ENCODE peak calls at places on chromosome 3, in six cellular contexts. One of them, this sample, is unnamed.

GRCh38 chr3:185733980-185734724 is 90.7 kb downstream of the IGF2BP2 start:
- DNase-seq in ovary: peak
- DNase-seq in body of pancreas: peak
- DNase-seq in choroid plexus epithelial cell: peak
- DNase-seq in adrenal gland: peak
- DNase-seq in psoas muscle: no peak
- DNase-seq in this sample: no peak

GRCh38 chr3:32510075-32510724 is 7.5 kb upstream of the CMTM6 start:
- DNase-seq in psoas muscle: peak
- DNase-seq in choroid plexus epithelial cell: peak
- DNase-seq in body of pancreas: peak
- DNase-seq in adrenal gland: peak
- DNase-seq in ovary: peak
- DNase-seq in this sample: no peak

GRCh38 chr3:47578691-47579632 is at the start of gene CSPG5:
- DNase-seq in body of pancreas: peak
- DNase-seq in adrenal gland: no peak
- DNase-seq in psoas muscle: peak
- DNase-seq in ovary: no peak
- DNase-seq in choroid plexus epithelial cell: no peak
- DNase-seq in this sample: no peak

GRCh38 chr3:134239538-134239937 is 11.1 kb downstream of the RYK start:
- DNase-seq in body of pancreas: no peak
- DNase-seq in psoas muscle: no peak
- DNase-seq in adrenal gland: no peak
- DNase-seq in choroid plexus epithelial cell: no peak
- DNase-seq in ovary: no peak
- DNase-seq in this sample: peak

GRCh38 chr3:12938258-12938711 is 96.9 kb upstream of the RPL32 start:
- DNase-seq in body of pancreas: no peak
- DNase-seq in adrenal gland: no peak
- DNase-seq in psoas muscle: no peak
- DNase-seq in choroid plexus epithelial cell: peak
- DNase-seq in ovary: peak
- DNase-seq in this sample: no peak

GRCh38 chr3:77041156-77041696 is 1.3 kb downstream of the ROBO2 start:
- DNase-seq in ovary: peak
- DNase-seq in psoas muscle: no peak
- DNase-seq in adrenal gland: no peak
- DNase-seq in choroid plexus epithelial cell: no peak
- DNase-seq in body of pancreas: no peak
- DNase-seq in this sample: no peak

GRCh38 chr3:59247402-59247841 is 197.6 kb upstream of the CFAP20DC start:
- DNase-seq in choroid plexus epithelial cell: no peak
- DNase-seq in body of pancreas: no peak
- DNase-seq in adrenal gland: no peak
- DNase-seq in psoas muscle: no peak
- DNase-seq in ovary: no peak
- DNase-seq in this sample: peak

GRCh38 chr3:134406331-134407246 is 32.3 kb upstream of the AMOTL2 start:
- DNase-seq in choroid plexus epithelial cell: no peak
- DNase-seq in psoas muscle: peak
- DNase-seq in adrenal gland: no peak
- DNase-seq in ovary: peak
- DNase-seq in body of pancreas: peak
- DNase-seq in this sample: no peak

GRCh38 chr3:47781326-47781684 is 388 bp downstream of the SMARCC1 start:
- DNase-seq in ovary: peak
- DNase-seq in body of pancreas: peak
- DNase-seq in adrenal gland: peak
- DNase-seq in choroid plexus epithelial cell: no peak
- DNase-seq in psoas muscle: peak
- DNase-seq in this sample: peak

GRCh38 chr3:185781759-185782158 is 43.1 kb downstream of the IGF2BP2 start:
- DNase-seq in ovary: no peak
- DNase-seq in psoas muscle: no peak
- DNase-seq in choroid plexus epithelial cell: peak
- DNase-seq in body of pancreas: no peak
- DNase-seq in adrenal gland: no peak
- DNase-seq in this sample: no peak

GRCh38 chr3:157585386-157585785 is 82.2 kb upstream of the VEPH1 start:
- DNase-seq in psoas muscle: no peak
- DNase-seq in body of pancreas: no peak
- DNase-seq in choroid plexus epithelial cell: no peak
- DNase-seq in adrenal gland: no peak
- DNase-seq in ovary: no peak
- DNase-seq in this sample: no peak

GRCh38 chr3:104397713-104398112 is 969.0 kb upstream of the ALCAM start:
- DNase-seq in choroid plexus epithelial cell: no peak
- DNase-seq in adrenal gland: no peak
- DNase-seq in psoas muscle: no peak
- DNase-seq in body of pancreas: no peak
- DNase-seq in ovary: no peak
- DNase-seq in this sample: no peak

GRCh38 chr3:104396974-104397669 is 969.6 kb upstream of the ALCAM start:
- DNase-seq in ovary: no peak
- DNase-seq in choroid plexus epithelial cell: peak
- DNase-seq in adrenal gland: no peak
- DNase-seq in body of pancreas: no peak
- DNase-seq in psoas muscle: no peak
- DNase-seq in this sample: no peak

GRCh38 chr3:104388624-104389023 is 978.1 kb upstream of the ALCAM start:
- DNase-seq in ovary: no peak
- DNase-seq in choroid plexus epithelial cell: peak
- DNase-seq in psoas muscle: no peak
- DNase-seq in body of pancreas: no peak
- DNase-seq in adrenal gland: no peak
- DNase-seq in this sample: no peak

DNA sequence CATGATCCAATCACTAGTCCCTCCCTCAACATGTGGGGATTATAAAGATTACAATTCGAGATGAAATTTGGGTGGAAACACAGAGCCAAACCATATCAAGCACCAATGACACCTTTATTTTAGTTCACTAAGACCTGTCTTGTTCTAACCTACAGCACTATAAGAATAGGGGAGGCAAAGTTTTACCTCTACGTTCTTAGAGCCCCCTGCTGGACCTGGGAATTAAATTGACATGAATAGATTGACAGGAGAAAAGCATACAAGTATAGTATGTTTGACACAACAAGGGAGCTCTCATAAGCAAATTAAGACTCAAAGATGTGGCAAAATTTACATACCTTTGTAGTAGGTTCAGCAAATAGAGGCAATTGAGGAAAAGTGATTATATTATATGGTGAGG is 974.4 kb upstream of the ALCAM start:
- DNase-seq in psoas muscle: no peak
- DNase-seq in adrenal gland: no peak
- DNase-seq in ovary: no peak
- DNase-seq in choroid plexus epithelial cell: peak
- DNase-seq in body of pancreas: no peak
- DNase-seq in this sample: no peak
- TF ChIP-seq CTCF in psoas muscle: no peak
- TF ChIP-seq CTCF in adrenal gland: no peak
- TF ChIP-seq CTCF in ovary: no peak
- TF ChIP-seq CTCF in choroid plexus epithelial cell: peak
- TF ChIP-seq CTCF in body of pancreas: no peak
- TF ChIP-seq CTCF in this sample: no peak

DNA sequence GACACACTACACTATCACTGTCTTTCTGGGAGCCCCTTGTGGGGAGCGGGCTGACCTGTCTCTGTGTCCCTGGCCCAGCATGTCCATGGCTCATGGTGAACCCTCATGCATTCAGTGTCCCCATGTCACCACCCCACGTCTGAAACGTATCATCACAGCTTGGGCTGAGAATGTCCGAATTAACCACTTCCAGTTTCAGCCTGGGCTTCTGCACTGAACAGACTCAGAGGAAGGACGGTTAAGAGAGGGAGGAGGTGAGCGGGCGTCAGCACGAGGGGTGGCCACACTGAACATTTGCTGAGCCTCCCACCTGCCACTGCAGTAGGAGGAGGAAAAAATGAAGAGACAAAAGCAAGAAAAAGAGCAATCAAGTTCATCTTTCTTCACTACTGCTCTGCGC is 30.5 kb downstream of the ATP2B2 start:
- DNase-seq in choroid plexus epithelial cell: no peak
- DNase-seq in adrenal gland: no peak
- DNase-seq in ovary: no peak
- DNase-seq in psoas muscle: no peak
- DNase-seq in body of pancreas: no peak
- DNase-seq in this sample: no peak
- TF ChIP-seq CTCF in choroid plexus epithelial cell: no peak
- TF ChIP-seq CTCF in adrenal gland: no peak
- TF ChIP-seq CTCF in ovary: no peak
- TF ChIP-seq CTCF in psoas muscle: no peak
- TF ChIP-seq CTCF in body of pancreas: no peak
- TF ChIP-seq CTCF in this sample: no peak

GRCh38 chr3:15797600-15798303 is at the start of gene ANKRD28:
- DNase-seq in choroid plexus epithelial cell: peak
- DNase-seq in body of pancreas: no peak
- DNase-seq in adrenal gland: peak
- DNase-seq in psoas muscle: no peak
- DNase-seq in ovary: no peak
- DNase-seq in this sample: no peak
- TF ChIP-seq CTCF in choroid plexus epithelial cell: peak
- TF ChIP-seq CTCF in body of pancreas: no peak
- TF ChIP-seq CTCF in adrenal gland: no peak
- TF ChIP-seq CTCF in psoas muscle: peak
- TF ChIP-seq CTCF in ovary: no peak
- TF ChIP-seq CTCF in this sample: no peak

GRCh38 chr3:197802505-197803459 is 11.7 kb downstream of the LRCH3 start:
- DNase-seq in body of pancreas: no peak
- DNase-seq in ovary: no peak
- DNase-seq in psoas muscle: no peak
- DNase-seq in choroid plexus epithelial cell: peak
- DNase-seq in adrenal gland: no peak
- DNase-seq in this sample: no peak
- TF ChIP-seq CTCF in body of pancreas: no peak
- TF ChIP-seq CTCF in ovary: no peak
- TF ChIP-seq CTCF in psoas muscle: no peak
- TF ChIP-seq CTCF in choroid plexus epithelial cell: peak
- TF ChIP-seq CTCF in adrenal gland: no peak
- TF ChIP-seq CTCF in this sample: no peak

GRCh38 chr3:175479800-175480199 is 620.7 kb downstream of the NAALADL2 start:
- DNase-seq in adrenal gland: no peak
- DNase-seq in choroid plexus epithelial cell: no peak
- DNase-seq in body of pancreas: no peak
- DNase-seq in ovary: no peak
- DNase-seq in psoas muscle: no peak
- DNase-seq in this sample: no peak

GRCh38 chr3:175476489-175476888 is 617.4 kb downstream of the NAALADL2 start:
- DNase-seq in choroid plexus epithelial cell: no peak
- DNase-seq in psoas muscle: no peak
- DNase-seq in adrenal gland: no peak
- DNase-seq in body of pancreas: no peak
- DNase-seq in ovary: no peak
- DNase-seq in this sample: no peak

GRCh38 chr3:175477651-175478224 is 618.6 kb downstream of the NAALADL2 start:
- DNase-seq in ovary: no peak
- DNase-seq in psoas muscle: no peak
- DNase-seq in adrenal gland: no peak
- DNase-seq in choroid plexus epithelial cell: no peak
- DNase-seq in body of pancreas: no peak
- DNase-seq in this sample: peak

GRCh38 chr3:175475765-175476164 is 616.6 kb downstream of the NAALADL2 start:
- DNase-seq in choroid plexus epithelial cell: no peak
- DNase-seq in body of pancreas: no peak
- DNase-seq in ovary: no peak
- DNase-seq in adrenal gland: no peak
- DNase-seq in psoas muscle: no peak
- DNase-seq in this sample: no peak

DNA sequence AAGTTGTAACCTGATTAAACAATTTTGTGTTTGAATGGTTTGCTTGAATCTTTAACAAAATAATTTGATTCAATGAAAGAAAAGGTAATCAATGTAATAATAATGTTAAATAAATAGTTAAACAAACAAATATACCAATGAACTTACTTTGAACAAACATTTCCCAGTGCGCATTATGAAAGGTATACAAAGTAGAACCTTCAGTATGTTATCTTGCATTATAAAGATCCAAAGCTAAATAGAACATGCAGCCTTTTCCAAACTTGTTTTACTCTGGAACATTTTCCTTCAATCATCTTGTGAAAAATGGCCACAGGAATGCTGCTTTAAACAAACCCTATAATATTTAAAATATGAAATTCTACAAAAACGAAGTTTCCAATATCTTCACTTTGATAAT is 620.0 kb downstream of the NAALADL2 start:
- DNase-seq in choroid plexus epithelial cell: no peak
- DNase-seq in adrenal gland: no peak
- DNase-seq in body of pancreas: no peak
- DNase-seq in psoas muscle: no peak
- DNase-seq in ovary: no peak
- DNase-seq in this sample: no peak
- TF ChIP-seq CTCF in choroid plexus epithelial cell: no peak
- TF ChIP-seq CTCF in adrenal gland: no peak
- TF ChIP-seq CTCF in body of pancreas: no peak
- TF ChIP-seq CTCF in psoas muscle: no peak
- TF ChIP-seq CTCF in ovary: no peak
- TF ChIP-seq CTCF in this sample: no peak

This sample was measured in GM06990.